ENCODE peak calls at places on chromosome 17, in nine cellular contexts. D is CD4-positive, alpha-beta T cell; B is activated effector memory CD4-positive, alpha-beta T cell treated with anti-CD3 and anti-CD28 coated beads, Interleukin-2, amount 50 U/mL, for 16 hours; A is mucosa of gallbladder; F is head of caudate nucleus; H is GM03348; L is substantia nigra; R is MCF 10A; I is lower leg skin. J is an unnamed sample.
A peak's percentile ranks its signal among the peaks of the same experiment; 100 is the strongest.

GRCh38 chr17:47066095-47066494 is 87.0 kb upstream of the RPRML start:
- DNase-seq in D (no peak), B (no peak), A (no peak), F (no peak), H (no peak), L (no peak), R (no peak), I (no peak), J (no peak)

GRCh38 chr17:66481259-66481658 is 178.8 kb downstream of the PRKCA start:
- DNase-seq in D (no peak), B (no peak), A (no peak), F (no peak), H (no peak), L (no peak), R (no peak), I (no peak), J (no peak)

GRCh38 chr17:55335625-55336024 is 70.9 kb downstream of the HLF start:
- DNase-seq in D (no peak), B (no peak), A (no peak), F (no peak), H (no peak), L (no peak), R (no peak), I (no peak), J (no peak)

GRCh38 chr17:69141802-69142472 is at the start of gene ABCA6:
- DNase-seq in D (no peak), B (no peak), A (no peak), F (no peak), H (peak; percentile 21), L (no peak), R (peak; percentile 70), I (peak; percentile 43), J (no peak)

GRCh38 chr17:491086-492014 is 138.7 kb upstream of the RPH3AL start:
- DNase-seq in D (peak; percentile 12), B (peak; percentile 76), A (peak; percentile 37), F (peak; percentile 39), H (peak; percentile 91), L (no peak), R (no peak), I (no peak), J (no peak)

GRCh38 chr17:82902972-82903874 is 63.4 kb upstream of the ZNF750 start:
- DNase-seq in D (no peak), B (no peak), A (no peak), F (no peak), H (no peak), L (no peak), R (no peak), I (no peak), J (no peak)

GRCh38 chr17:82668631-82669099 is 20.4 kb upstream of the WDR45B start:
- DNase-seq in D (no peak), B (peak; percentile 66), A (peak; percentile 60), F (peak; percentile 83), H (peak; percentile 80), L (peak; percentile 56), R (peak; percentile 30), I (no peak), J (no peak)

GRCh38 chr17:49952912-49953497 is 16.0 kb upstream of the DLX4 start:
- DNase-seq in D (no peak), B (no peak), A (no peak), F (no peak), H (no peak), L (no peak), R (peak; percentile 18), I (no peak), J (no peak)

GRCh38 chr17:44768505-44769142 is 9.8 kb downstream of the ADAM11 start:
- DNase-seq in D (no peak), B (no peak), A (no peak), F (no peak), H (no peak), L (no peak), R (no peak), I (no peak), J (no peak)

GRCh38 chr17:19398301-19399181 is 11.6 kb upstream of the MFAP4 start:
- DNase-seq in D (no peak), B (peak; percentile 34), A (no peak), F (no peak), H (peak; percentile 36), L (no peak), R (peak; percentile 48), I (peak; percentile 74), J (no peak)

GRCh38 chr17:79073706-79074088 is 927 bp upstream of the ENGASE start:
- DNase-seq in D (no peak), B (peak; percentile 54), A (no peak), F (no peak), H (no peak), L (no peak), R (no peak), I (no peak), J (no peak)

GRCh38 chr17:70307430-70307829 is 138.1 kb downstream of the KCNJ2 start:
- DNase-seq in D (no peak), B (no peak), A (no peak), F (no peak), H (peak; percentile 9), L (no peak), R (no peak), I (no peak), J (no peak)

GRCh38 chr17:44781553-44782348 is 23.0 kb downstream of the ADAM11 start:
- DNase-seq in D (no peak), B (peak; percentile 45), A (no peak), F (no peak), H (no peak), L (no peak), R (no peak), I (no peak), J (no peak)

GRCh38 chr17:47660064-47660492 is 10.4 kb downstream of the KPNB1 start:
- DNase-seq in D (no peak), B (no peak), A (no peak), F (no peak), H (no peak), L (no peak), R (no peak), I (no peak), J (no peak)

GRCh38 chr17:59723041-59723440 is 15.6 kb downstream of the VMP1 start:
- DNase-seq in D (no peak), B (no peak), A (no peak), F (no peak), H (no peak), L (no peak), R (no peak), I (no peak), J (no peak)

GRCh38 chr17:31418773-31419350 is 27.4 kb downstream of the RAB11FIP4 start:
- DNase-seq in D (no peak), B (no peak), A (no peak), F (no peak), H (no peak), L (no peak), R (no peak), I (no peak), J (no peak)

GRCh38 chr17:8719291-8720246 is 25.1 kb downstream of the CCDC42 start:
- DNase-seq in D (no peak), B (no peak), A (no peak), F (no peak), H (no peak), L (no peak), R (no peak), I (no peak), J (no peak)

GRCh38 chr17:1091885-1092284 is 87.9 kb downstream of the ABR start:
- DNase-seq in D (no peak), B (no peak), A (no peak), F (no peak), H (no peak), L (no peak), R (no peak), I (no peak), J (no peak)

GRCh38 chr17:56866496-56866895 is 32.5 kb downstream of the DGKE start:
- DNase-seq in D (no peak), B (no peak), A (no peak), F (no peak), H (no peak), L (no peak), R (peak; percentile 9), I (no peak), J (no peak)

GRCh38 chr17:17784599-17785264 is 52.1 kb downstream of the SREBF1 start:
- DNase-seq in D (peak; percentile 37), B (no peak), A (no peak), F (peak; percentile 61), H (no peak), L (no peak), R (no peak), I (no peak), J (peak; percentile 58)

GRCh38 chr17:81004336-81005015 is 12.8 kb downstream of the CHMP6 start:
- DNase-seq in D (no peak), B (peak; percentile 77), A (no peak), F (no peak), H (no peak), L (no peak), R (no peak), I (no peak), J (no peak)

J was measured in CD8-positive, alpha-beta T cell.